ENCODE peak calls at places on chromosomes 16 and 17, in eight cellular contexts. W is brain microvascular endothelial cell, P is astrocyte, A is astrocyte of the cerebellum, Q is esophagus muscularis mucosa, T is foreskin fibroblast, S is gastrocnemius medialis, O is GM23248. Y is an unnamed sample.
A peak's percentile ranks its signal among the peaks of the same experiment; 100 is the strongest.

GRCh38 chr16:55142405-55142804 is 181.6 kb upstream of the IRX6 start:
- DNase-seq in W (no peak), P (no peak), A (no peak), Q (no peak), T (no peak), S (no peak), O (no peak), Y (no peak)

GRCh38 chr17:48757524-48757961 is 29.0 kb upstream of the HOXB13 start:
- DNase-seq in W (no peak), P (no peak), A (no peak), Q (no peak), T (no peak), S (no peak), O (peak; percentile 32), Y (no peak)

GRCh38 chr17:77404812-77405581 is 264.2 kb downstream of the SEC14L1 start:
- DNase-seq in W (peak; percentile 74), P (peak; percentile 75), A (no peak), Q (no peak), T (peak; percentile 83), S (no peak), O (peak; percentile 88), Y (no peak)

GRCh38 chr16:21663889-21664647 is at the start of gene OTOA:
- DNase-seq in W (no peak), P (no peak), A (no peak), Q (no peak), T (no peak), S (no peak), O (peak; percentile 29), Y (no peak)

GRCh38 chr16:9107025-9107970 is 15.9 kb downstream of the HAPSTR1 start:
- DNase-seq in W (peak; percentile 52), P (no peak), A (no peak), Q (no peak), T (no peak), S (peak; percentile 45), O (peak; percentile 57), Y (no peak)

GRCh38 chr16:53090591-53091507 is 36.1 kb downstream of the CHD9 start:
- DNase-seq in W (peak; percentile 93), P (peak; percentile 98), A (peak; percentile 99), Q (peak; percentile 96), T (peak; percentile 100), S (peak; percentile 94), O (peak; percentile 97), Y (peak; percentile 100)

GRCh38 chr16:57352636-57353047 is 5.9 kb upstream of the CCL22 start:
- DNase-seq in W (no peak), P (no peak), A (no peak), Q (peak; percentile 70), T (no peak), S (no peak), O (no peak), Y (no peak)

GRCh38 chr16:66948034-66948821 is 12.8 kb upstream of the CES3 start:
- DNase-seq in W (no peak), P (no peak), A (no peak), Q (no peak), T (no peak), S (no peak), O (peak; percentile 51), Y (no peak)

GRCh38 chr16:67169642-67170167 is 633 bp upstream of the NOL3 start:
- DNase-seq in W (no peak), P (no peak), A (no peak), Q (no peak), T (no peak), S (no peak), O (peak; percentile 53), Y (no peak)

GRCh38 chr17:10777890-10778289 is 26.0 kb downstream of the TMEM238L start:
- DNase-seq in W (no peak), P (no peak), A (no peak), Q (no peak), T (no peak), S (no peak), O (no peak), Y (no peak)

GRCh38 chr17:40349477-40350409 is 14.8 kb downstream of the GJD3 start:
- DNase-seq in W (no peak), P (peak; percentile 39), A (no peak), Q (no peak), T (no peak), S (peak; percentile 72), O (peak; percentile 36), Y (no peak)

GRCh38 chr16:81869326-81869725 is 90.2 kb downstream of the PLCG2 start:
- DNase-seq in W (no peak), P (no peak), A (no peak), Q (no peak), T (no peak), S (no peak), O (no peak), Y (no peak)

GRCh38 chr16:81876273-81876900 is 97.3 kb downstream of the PLCG2 start:
- DNase-seq in W (no peak), P (no peak), A (no peak), Q (no peak), T (no peak), S (no peak), O (no peak), Y (no peak)

GRCh38 chr16:81875461-81875860 is 96.4 kb downstream of the PLCG2 start:
- DNase-seq in W (no peak), P (no peak), A (no peak), Q (no peak), T (no peak), S (no peak), O (no peak), Y (no peak)

GRCh38 chr16:81873843-81874752 is 95.0 kb downstream of the PLCG2 start:
- DNase-seq in W (peak; percentile 48), P (peak; percentile 14), A (no peak), Q (no peak), T (peak; percentile 26), S (no peak), O (peak; percentile 68), Y (no peak)

GRCh38 chr16:81873221-81873620 is 94.1 kb downstream of the PLCG2 start:
- DNase-seq in W (no peak), P (no peak), A (no peak), Q (no peak), T (no peak), S (no peak), O (no peak), Y (no peak)
- H3K4me3 ChIP-seq in W (no peak overlapping the region), P (no peak overlapping the region), A (no peak overlapping the region), Q (no peak overlapping the region), T (no peak overlapping the region), S (no peak overlapping the region), O (no peak overlapping the region), Y (no peak overlapping the region)

GRCh38 chr16:79911660-79912059 is 311.1 kb upstream of the MAF start:
- DNase-seq in W (no peak), P (no peak), A (no peak), Q (no peak), T (no peak), S (no peak), O (no peak), Y (no peak)
- H3K4me3 ChIP-seq in W (no peak overlapping the region), P (no peak overlapping the region), A (no peak overlapping the region), Q (no peak overlapping the region), T (no peak overlapping the region), S (no peak overlapping the region), O (no peak overlapping the region), Y (no peak overlapping the region)

GRCh38 chr17:80025796-80026195 is 9.9 kb downstream of the TBC1D16 start:
- DNase-seq in W (no peak), P (no peak), A (no peak), Q (no peak), T (no peak), S (no peak), O (no peak), Y (no peak)

GRCh38 chr17:80023261-80024205 is 12.1 kb downstream of the TBC1D16 start:
- DNase-seq in W (no peak), P (no peak), A (no peak), Q (no peak), T (no peak), S (no peak), O (peak; percentile 33), Y (no peak)

GRCh38 chr17:80026359-80027042 is 9.2 kb downstream of the TBC1D16 start:
- DNase-seq in W (no peak), P (no peak), A (no peak), Q (no peak), T (no peak), S (peak; percentile 37), O (no peak), Y (no peak)

GRCh38 chr17:80025140-80025539 is 10.5 kb downstream of the TBC1D16 start:
- DNase-seq in W (no peak), P (no peak), A (no peak), Q (no peak), T (peak; percentile 10), S (no peak), O (no peak), Y (no peak)

DNA sequence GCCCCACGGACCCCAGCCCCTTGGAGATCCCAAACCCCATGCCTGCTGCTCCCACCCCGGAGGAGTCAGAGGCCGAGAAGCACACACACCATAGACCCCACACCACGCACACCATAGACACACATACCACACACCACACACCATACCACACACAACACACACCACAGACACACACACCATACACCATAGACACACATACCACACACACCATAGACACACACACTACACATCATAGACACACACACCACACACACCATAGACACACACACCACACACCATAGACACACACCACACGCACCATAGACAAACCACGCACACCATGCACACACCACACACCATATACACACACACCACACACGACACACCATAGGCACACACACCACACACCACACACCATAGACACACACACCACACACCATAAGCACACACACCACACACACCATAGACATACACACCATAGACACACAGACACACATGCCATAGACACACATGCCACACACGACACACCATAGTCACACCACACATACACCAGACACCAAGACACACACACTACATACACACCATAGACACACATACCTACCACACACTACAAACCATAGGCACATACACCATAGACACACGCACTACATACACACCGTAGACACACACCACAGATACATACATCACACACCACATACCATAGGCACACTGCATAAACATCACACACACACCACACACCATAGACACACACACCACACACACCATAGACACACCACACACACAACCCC is 11.3 kb downstream of the TBC1D16 start:
- DNase-seq in W (no peak), P (no peak), A (no peak), Q (no peak), T (no peak), S (no peak), O (no peak), Y (no peak)
- H3K4me3 ChIP-seq in W (no peak overlapping the region), P (no peak overlapping the region), A (no peak overlapping the region), Q (peak overlapping the region; percentile 39), T (no peak overlapping the region), S (peak overlapping the region; percentile 44), O (no peak overlapping the region), Y (no peak overlapping the region)

GRCh38 chr17:8117980-8118768 is at the start of gene ALOXE3:
- DNase-seq in W (peak; percentile 59), P (peak; percentile 63), A (no peak), Q (no peak), T (peak; percentile 66), S (no peak), O (peak; percentile 92), Y (no peak)

GRCh38 chr17:8118769-8119574 is 658 bp upstream of the ALOXE3 start:
- DNase-seq in W (peak; percentile 85), P (peak; percentile 57), A (no peak), Q (peak; percentile 97), T (peak; percentile 75), S (peak; percentile 64), O (peak; percentile 92), Y (no peak)

GRCh38 chr17:8119575-8120519 is 1.5 kb upstream of the ALOXE3 start:
- DNase-seq in W (peak; percentile 89), P (peak; percentile 87), A (peak; percentile 80), Q (peak; percentile 96), T (peak; percentile 81), S (peak; percentile 70), O (peak; percentile 88), Y (peak; percentile 66)

GRCh38 chr17:8116779-8117178 is 1.5 kb downstream of the ALOXE3 start:
- DNase-seq in W (no peak), P (no peak), A (no peak), Q (no peak), T (no peak), S (no peak), O (no peak), Y (no peak)

GRCh38 chr17:8117367-8117979 is 841 bp downstream of the ALOXE3 start:
- DNase-seq in W (no peak), P (no peak), A (no peak), Q (no peak), T (no peak), S (no peak), O (no peak), Y (no peak)
- H3K4me3 ChIP-seq in W (peak overlapping the region; percentile 65), P (peak overlapping the region; percentile 69), A (peak overlapping the region; percentile 58), Q (peak overlapping the region; percentile 79), T (peak overlapping the region; percentile 62), S (peak overlapping the region; percentile 49), O (peak overlapping the region; percentile 74), Y (peak overlapping the region; percentile 57)